ENCODE peak calls at places on chromosomes 1 and 21, in four cellular contexts. E is activated gamma-delta T cell; H is Caki2; X is effector CD4-positive, alpha-beta T cell. G is an unnamed sample.

GRCh38 chr1:243917177-243917862 is 67.3 kb upstream of the AKT3 start:
- DNase-seq in E (no peak), H (no peak), X (no peak), G (no peak)

GRCh38 chr1:211639500-211640361 is 35.7 kb downstream of the NEK2 start:
- DNase-seq in E (no peak), H (peak), X (no peak), G (no peak)

GRCh38 chr21:45603481-45603880 is 40.0 kb upstream of the PCBP3 start:
- DNase-seq in E (no peak), H (no peak), X (no peak), G (no peak)

GRCh38 chr1:100430368-100430767 is 78.1 kb downstream of the CDC14A start:
- DNase-seq in E (no peak), H (no peak), X (no peak), G (no peak)

GRCh38 chr1:51044834-51045233 is 57.2 kb upstream of the C1orf185 start:
- DNase-seq in E (no peak), H (no peak), X (no peak), G (no peak)

GRCh38 chr1:198528376-198528775 is 12.1 kb downstream of the ATP6V1G3 start:
- DNase-seq in E (no peak), H (no peak), X (no peak), G (no peak)

GRCh38 chr1:12076425-12077005 is 13.4 kb downstream of the TNFRSF8 start:
- DNase-seq in E (no peak), H (no peak), X (no peak), G (no peak)

GRCh38 chr1:10428956-10429355 is 1.3 kb upstream of the CENPS start:
- DNase-seq in E (no peak), H (no peak), X (no peak), G (no peak)

G was measured in cortex of kidney.